ENCODE peak calls at places on chromosomes 12 and 14, in ten cellular contexts. Z is esophagus muscularis mucosa, P is GM23338, L is breast epithelium, C is stomach, H is sigmoid colon, F is HCT116, J is transverse colon, X is Panc1, A is H1. N is an unnamed sample.

GRCh38 chr12:122174155-122174845 is at the start of gene IL31:
- DNase-seq in Z (peak; percentile 86), P (no peak), L (no peak), C (no peak), H (no peak), F (no peak), J (no peak), X (no peak), A (no peak), N (no peak)

GRCh38 chr12:121709478-121709890 is 3.1 kb upstream of the TMEM120B start:
- DNase-seq in Z (no peak), P (no peak), L (no peak), C (no peak), H (no peak), F (peak; percentile 51), J (no peak), X (no peak), A (no peak), N (no peak)

GRCh38 chr12:108618079-108618952 is 15.4 kb downstream of the SELPLG start:
- DNase-seq in Z (no peak), P (peak; percentile 95), L (peak; percentile 76), C (peak; percentile 82), H (peak; percentile 90), F (peak; percentile 64), J (peak; percentile 84), X (no peak), A (peak; percentile 70), N (peak; percentile 94)

GRCh38 chr14:104805326-104805678 is 4.4 kb downstream of the ZBTB42 start:
- DNase-seq in Z (no peak), P (no peak), L (no peak), C (peak; percentile 57), H (no peak), F (peak; percentile 48), J (no peak), X (no peak), A (no peak), N (no peak)

GRCh38 chr14:24365600-24366374 is 2.2 kb upstream of the NFATC4 start:
- DNase-seq in Z (peak; percentile 96), P (peak; percentile 96), L (peak; percentile 90), C (peak; percentile 91), H (peak; percentile 95), F (peak; percentile 85), J (peak; percentile 92), X (no peak), A (peak; percentile 86), N (peak; percentile 92)

GRCh38 chr12:61452076-61452475 is 808.1 kb upstream of the USP15 start:
- DNase-seq in Z (no peak), P (no peak), L (no peak), C (no peak), H (no peak), F (peak; percentile 67), J (no peak), X (no peak), A (no peak), N (no peak)

GRCh38 chr12:32312049-32312670 is 87.2 kb upstream of the FGD4 start:
- DNase-seq in Z (no peak), P (peak; percentile 80), L (no peak), C (no peak), H (no peak), F (peak; percentile 55), J (no peak), X (peak; percentile 45), A (no peak), N (no peak)

GRCh38 chr14:87304404-87304803 is 688.6 kb downstream of the GALC start:
- DNase-seq in Z (no peak), P (no peak), L (no peak), C (no peak), H (no peak), F (no peak), J (no peak), X (no peak), A (no peak), N (no peak)

GRCh38 chr12:9214536-9214935 is 6.3 kb upstream of the PZP start:
- DNase-seq in Z (no peak), P (no peak), L (no peak), C (no peak), H (no peak), F (no peak), J (no peak), X (no peak), A (no peak), N (no peak)

GRCh38 chr12:131912526-131913274 is 16.4 kb upstream of the PUS1 start:
- DNase-seq in Z (no peak), P (no peak), L (no peak), C (peak; percentile 56), H (peak; percentile 96), F (peak; percentile 57), J (peak; percentile 42), X (no peak), A (no peak), N (no peak)

GRCh38 chr12:75208851-75209781 is 523 bp downstream of the KCNC2 start:
- DNase-seq in Z (no peak), P (peak; percentile 85), L (no peak), C (no peak), H (no peak), F (no peak), J (no peak), X (no peak), A (no peak), N (peak; percentile 62)

GRCh38 chr14:67331368-67332125 is 28.1 kb downstream of the ATP6V1D start:
- DNase-seq in Z (no peak), P (no peak), L (no peak), C (no peak), H (no peak), F (no peak), J (no peak), X (no peak), A (no peak), N (no peak)

GRCh38 chr12:104702565-104703139 is 245.9 kb downstream of the CHST11 start:
- DNase-seq in Z (no peak), P (no peak), L (peak; percentile 56), C (no peak), H (peak; percentile 78), F (no peak), J (no peak), X (no peak), A (no peak), N (peak; percentile 73)

GRCh38 chr12:5377997-5378596 is 53.8 kb upstream of the NTF3 start:
- DNase-seq in Z (no peak), P (no peak), L (no peak), C (no peak), H (peak; percentile 78), F (no peak), J (peak; percentile 69), X (no peak), A (no peak), N (no peak)

GRCh38 chr14:92244805-92245204 is 78.2 kb upstream of the SLC24A4 start:
- DNase-seq in Z (no peak), P (no peak), L (no peak), C (no peak), H (no peak), F (no peak), J (no peak), X (no peak), A (no peak), N (no peak)
- TF ChIP-seq POLR2AphosphoS5 in Z (no peak), P (no peak), L (no peak), C (no peak), H (no peak), F (no peak), J (no peak), X (no peak), A (no peak), N (no peak)

GRCh38 chr12:102681309-102681708 is 200.9 kb upstream of the IGF1 start:
- DNase-seq in Z (no peak), P (no peak), L (no peak), C (no peak), H (no peak), F (no peak), J (no peak), X (no peak), A (no peak), N (no peak)
- H3K4me3 ChIP-seq in Z (no peak overlapping the region), P (no peak overlapping the region), L (no peak overlapping the region), C (no peak overlapping the region), H (no peak overlapping the region), F (no peak overlapping the region), J (no peak overlapping the region), X (no peak overlapping the region), A (no peak overlapping the region), N (no peak overlapping the region)

DNA sequence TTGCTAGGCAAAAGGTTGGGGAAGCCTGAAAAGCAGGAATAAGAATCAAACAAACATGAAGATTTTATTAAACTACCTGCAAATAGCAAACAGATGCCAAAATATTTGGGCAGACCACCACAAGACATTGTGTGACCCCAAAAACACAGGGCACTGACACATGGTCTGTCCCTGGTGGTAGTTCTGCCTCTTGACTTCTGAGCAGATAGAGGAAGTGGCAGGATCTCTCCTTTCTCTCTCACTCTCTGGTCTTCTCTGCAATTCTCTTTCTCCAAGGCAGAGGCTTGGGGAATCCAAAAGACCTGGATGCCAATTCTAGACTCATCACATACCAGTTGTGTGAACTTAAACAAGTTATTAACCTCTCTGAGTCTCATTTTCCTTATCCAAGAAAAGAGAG is 4.3 kb upstream of the PTGDR start:
- DNase-seq in Z (no peak), P (no peak), L (no peak), C (no peak), H (no peak), F (no peak), J (no peak), X (no peak), A (no peak), N (no peak)
- TF ChIP-seq POLR2AphosphoS5 in Z (no peak), P (no peak), L (no peak), C (no peak), H (no peak), F (no peak), J (no peak), X (no peak), A (no peak), N (no peak)

DNA sequence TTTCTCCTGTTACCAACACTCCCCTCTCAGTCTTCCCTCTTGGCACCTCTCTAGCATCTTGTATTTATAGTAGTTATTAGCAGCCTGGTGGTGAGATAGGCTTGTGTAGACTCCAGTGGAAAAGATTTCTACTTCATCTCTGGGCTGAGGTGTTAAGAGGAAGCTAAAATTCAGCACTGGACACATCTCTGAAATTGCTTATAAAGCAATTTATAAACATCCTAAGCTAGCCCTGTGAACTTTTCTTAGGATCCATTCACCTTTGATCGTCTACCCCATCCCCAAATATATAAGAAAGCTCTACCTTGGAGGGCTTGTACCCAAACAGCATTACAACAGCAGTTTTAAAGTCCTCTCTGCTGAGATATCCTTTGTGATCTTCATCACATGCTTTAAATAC is 928 bp downstream of the EFCAB11 start:
- DNase-seq in Z (no peak), P (no peak), L (no peak), C (no peak), H (no peak), F (no peak), J (no peak), X (no peak), A (no peak), N (no peak)
- H3K4me3 ChIP-seq in Z (no peak overlapping the region), P (peak overlapping the region; percentile 68), L (no peak overlapping the region), C (no peak overlapping the region), H (no peak overlapping the region), F (peak overlapping the region; percentile 88), J (no peak overlapping the region), X (peak overlapping the region; percentile 90), A (no peak overlapping the region), N (peak overlapping the region; percentile 90)

N was measured in spleen.